ENCODE peak calls at places on chromosome 1, in eight cellular contexts. F is activated CD8-positive, alpha-beta memory T cell treated with anti-CD3 and anti-CD28 coated beads for 24 hours; W is activated CD8-positive, alpha-beta T cell treated with anti-CD3 and anti-CD28 coated beads for 36 hours; D is NCI-H1436; R is non-pigmented ciliary epithelial cell; C is posterior cingulate gyrus; J is activated CD4-positive, alpha-beta T cell treated with anti-CD3 and anti-CD28 coated beads for 48 hours; N is left colon. E is an unnamed sample.

GRCh38 chr1:53197301-53198205 is 929 bp downstream of the CPT2 start:
- DNase-seq in F (no peak), W (no peak), D (no peak), R (no peak), C (no peak), J (no peak), N (no peak), E (no peak)

GRCh38 chr1:8222789-8223188 is 95.1 kb upstream of the SLC45A1 start:
- DNase-seq in F (no peak), W (no peak), D (no peak), R (no peak), C (no peak), J (no peak), N (no peak), E (no peak)

GRCh38 chr1:93804412-93804811 is 74.6 kb downstream of the DNTTIP2 start:
- DNase-seq in F (no peak), W (no peak), D (no peak), R (peak), C (no peak), J (no peak), N (no peak), E (peak)

GRCh38 chr1:209937996-209938959 is at the start of gene SYT14:
- DNase-seq in F (no peak), W (no peak), D (peak), R (no peak), C (peak), J (peak), N (no peak), E (no peak)

GRCh38 chr1:199778324-199778955 is 249.1 kb upstream of the NR5A2 start:
- DNase-seq in F (no peak), W (no peak), D (no peak), R (no peak), C (no peak), J (no peak), N (peak), E (no peak)

GRCh38 chr1:70847013-70847412 is 200.6 kb downstream of the PTGER3 start:
- DNase-seq in F (no peak), W (no peak), D (no peak), R (no peak), C (no peak), J (no peak), N (no peak), E (no peak)

GRCh38 chr1:228364068-228364705 is 42.4 kb downstream of the TRIM11 start:
- DNase-seq in F (no peak), W (no peak), D (no peak), R (no peak), C (no peak), J (no peak), N (no peak), E (no peak)

GRCh38 chr1:196651637-196652215 is at the start of gene CFH:
- DNase-seq in F (no peak), W (no peak), D (no peak), R (peak), C (no peak), J (no peak), N (no peak), E (peak)

GRCh38 chr1:222077191-222077590 is 335.3 kb upstream of the DUSP10 start:
- DNase-seq in F (no peak), W (no peak), D (no peak), R (no peak), C (no peak), J (no peak), N (no peak), E (no peak)

E was measured in astrocyte of the cerebellum.